ENCODE peak calls at places on chromosomes 1 and 21, in six cellular contexts. B is epithelial cell of esophagus, G is tibial nerve, O is MM.1S, S is fibroblast of lung, Q is neural crest cell. E is an unnamed sample.

GRCh38 chr1:115332813-115333608 is 5.0 kb downstream of the NGF start:
- DNase-seq in S (peak), O (no peak), B (peak), G (peak), Q (no peak), E (peak)

GRCh38 chr1:37456614-37457013 is 17.8 kb upstream of the ZC3H12A start:
- DNase-seq in O (no peak), B (no peak), G (no peak), Q (no peak), S (no peak), E (no peak)

GRCh38 chr21:38784458-38785266 is 21.1 kb upstream of the ETS2 start:
- DNase-seq in G (no peak), S (no peak), Q (no peak), O (no peak), B (peak), E (no peak)

GRCh38 chr1:162859210-162859609 is 1.8 kb downstream of the CCDC190 start:
- DNase-seq in S (no peak), B (no peak), G (no peak), O (peak), Q (no peak), E (no peak)

GRCh38 chr1:46489169-46489637 is 433 bp upstream of the DMBX1 start:
- DNase-seq in B (peak), Q (no peak), O (no peak), S (no peak), G (no peak), E (no peak)

GRCh38 chr1:64687725-64688285 is 57.1 kb upstream of the RAVER2 start:
- DNase-seq in S (peak), Q (no peak), O (no peak), G (peak), B (peak), E (peak)

GRCh38 chr1:189658381-189658780 is 819.3 kb downstream of the BRINP3 start:
- DNase-seq in S (no peak), Q (no peak), G (no peak), B (peak), O (no peak), E (no peak)

GRCh38 chr1:39413902-39414528 is 77.4 kb upstream of the BMP8A start:
- DNase-seq in S (no peak), Q (no peak), B (no peak), G (no peak), O (no peak), E (no peak)

GRCh38 chr1:92960395-92961130 is 699 bp downstream of the DIPK1A start:
- DNase-seq in S (peak), B (peak), O (peak), Q (peak), G (peak), E (peak)

GRCh38 chr1:229844675-229845074 is 218.6 kb downstream of the URB2 start:
- DNase-seq in S (peak), B (peak), G (no peak), Q (no peak), O (no peak), E (peak)

GRCh38 chr1:19208710-19209438 is 1.2 kb downstream of the UBR4 start:
- DNase-seq in Q (no peak), B (peak), S (peak), G (no peak), O (no peak), E (no peak)

GRCh38 chr1:115679141-115679611 is 37.4 kb downstream of the VANGL1 start:
- DNase-seq in S (peak), G (peak), O (no peak), B (peak), Q (no peak), E (peak)

GRCh38 chr1:150995896-150996295 is 10.8 kb downstream of the MINDY1 start:
- DNase-seq in Q (peak), B (peak), S (peak), O (peak), G (peak), E (peak)

GRCh38 chr1:172960454-172961208 is 90.1 kb downstream of the TNFSF18 start:
- DNase-seq in S (peak), G (no peak), O (no peak), B (no peak), Q (no peak), E (no peak)

GRCh38 chr1:167922023-167922422 is 8.1 kb upstream of the ADCY10 start:
- DNase-seq in S (peak), O (peak), G (no peak), Q (no peak), B (peak), E (no peak)

GRCh38 chr1:174039069-174039468 is 16.9 kb upstream of the RC3H1 start:
- DNase-seq in S (peak), O (no peak), Q (no peak), G (no peak), B (no peak), E (no peak)

GRCh38 chr1:43422995-43423671 is 30.6 kb downstream of the HYI start:
- DNase-seq in G (no peak), S (no peak), B (no peak), O (no peak), Q (no peak), E (no peak)

GRCh38 chr1:6423321-6423999 is 1.1 kb upstream of the ESPN start:
- DNase-seq in B (peak), Q (no peak), S (no peak), O (peak), G (no peak), E (no peak)

GRCh38 chr1:150763631-150764223 is 1.9 kb downstream of the CTSS start:
- DNase-seq in Q (no peak), O (no peak), B (no peak), G (no peak), S (no peak), E (no peak)

GRCh38 chr1:172287207-172287606 is 133.3 kb upstream of the C1orf105 start:
- DNase-seq in Q (no peak), S (peak), G (peak), O (no peak), B (peak), E (peak)

GRCh38 chr1:213613549-213613948 is 374.2 kb upstream of the PROX1 start:
- DNase-seq in G (no peak), Q (no peak), B (no peak), S (no peak), O (no peak), E (no peak)

GRCh38 chr1:19006837-19007271 is 50.4 kb upstream of the IFFO2 start:
- DNase-seq in O (no peak), B (no peak), Q (no peak), G (no peak), S (peak), E (no peak)

GRCh38 chr1:64651841-64652240 is 93.0 kb upstream of the RAVER2 start:
- DNase-seq in G (no peak), B (no peak), O (no peak), Q (no peak), S (no peak), E (no peak)

GRCh38 chr1:5768014-5768413 is 224.2 kb downstream of the NPHP4 start:
- DNase-seq in B (no peak), O (no peak), Q (no peak), S (no peak), G (no peak), E (no peak)

GRCh38 chr1:183956559-183957188 is 80.9 kb downstream of the COLGALT2 start:
- DNase-seq in G (peak), O (peak), B (peak), Q (no peak), S (peak), E (no peak)

GRCh38 chr1:23478896-23479790 is 4.8 kb downstream of the ASAP3 start:
- DNase-seq in O (no peak), S (peak), Q (no peak), B (no peak), G (peak), E (peak)

GRCh38 chr21:34707876-34708325 is 39.1 kb downstream of the CLIC6 start:
- DNase-seq in G (no peak), Q (no peak), O (peak), S (no peak), B (no peak), E (no peak)

GRCh38 chr21:40714516-40714915 is 132.4 kb downstream of the DSCAM start:
- DNase-seq in G (no peak), Q (no peak), O (no peak), S (no peak), B (peak), E (no peak)

GRCh38 chr1:77783141-77783540 is 3.7 kb downstream of the MIGA1 start:
- DNase-seq in O (no peak), S (no peak), Q (no peak), G (no peak), B (peak), E (no peak)

GRCh38 chr1:77776007-77776725 is 3.3 kb upstream of the MIGA1 start:
- DNase-seq in S (no peak), Q (no peak), B (no peak), G (no peak), O (no peak), E (no peak)

GRCh38 chr1:77781683-77782082 is 2.2 kb downstream of the MIGA1 start:
- DNase-seq in Q (no peak), O (no peak), B (no peak), S (no peak), G (no peak), E (no peak)

GRCh38 chr1:77779529-77780281 is at the start of gene MIGA1:
- DNase-seq in O (peak), B (peak), Q (peak), G (peak), S (peak), E (peak)
- TF ChIP-seq CTCF in O (no peak), B (no peak), Q (no peak), G (no peak), S (no peak), E (no peak)

GRCh38 chr1:34547043-34547674 is 207.7 kb upstream of the GJB5 start:
- DNase-seq in S (no peak), O (no peak), B (peak), G (no peak), Q (peak), E (no peak)
- TF ChIP-seq CTCF in S (no peak), O (peak), B (peak), G (no peak), Q (peak), E (no peak)

DNA sequence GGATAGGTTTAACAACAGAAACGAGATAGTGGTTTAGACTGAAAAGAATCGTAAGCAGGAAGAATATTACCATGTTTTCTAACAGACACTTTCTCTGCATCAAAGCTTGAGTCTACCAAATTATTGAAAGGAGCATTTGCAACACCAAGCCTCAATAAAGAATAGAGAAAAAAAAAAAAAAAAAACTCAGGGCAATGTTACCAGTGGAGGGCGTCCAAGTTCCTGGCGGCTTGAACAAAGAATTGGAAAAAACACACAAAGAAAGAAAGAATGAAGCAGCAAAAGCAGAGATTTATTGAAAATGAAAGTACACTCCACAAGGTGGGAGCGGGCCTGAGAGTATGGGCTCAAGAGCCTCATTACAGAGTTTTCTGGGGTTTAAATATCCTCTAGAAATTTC is 686.5 kb upstream of the ADGRL2 start:
- DNase-seq in Q (no peak), G (no peak), S (no peak), O (no peak), B (no peak), E (no peak)
- TF ChIP-seq CTCF in Q (no peak), G (no peak), S (no peak), O (peak), B (no peak), E (no peak)

GRCh38 chr1:195345149-195345548 is 1263.1 kb downstream of the KCNT2 start:
- DNase-seq in O (no peak), B (peak), Q (peak), G (no peak), S (no peak), E (peak)
- TF ChIP-seq CTCF in O (no peak), B (peak), Q (peak), G (no peak), S (no peak), E (no peak)

DNA sequence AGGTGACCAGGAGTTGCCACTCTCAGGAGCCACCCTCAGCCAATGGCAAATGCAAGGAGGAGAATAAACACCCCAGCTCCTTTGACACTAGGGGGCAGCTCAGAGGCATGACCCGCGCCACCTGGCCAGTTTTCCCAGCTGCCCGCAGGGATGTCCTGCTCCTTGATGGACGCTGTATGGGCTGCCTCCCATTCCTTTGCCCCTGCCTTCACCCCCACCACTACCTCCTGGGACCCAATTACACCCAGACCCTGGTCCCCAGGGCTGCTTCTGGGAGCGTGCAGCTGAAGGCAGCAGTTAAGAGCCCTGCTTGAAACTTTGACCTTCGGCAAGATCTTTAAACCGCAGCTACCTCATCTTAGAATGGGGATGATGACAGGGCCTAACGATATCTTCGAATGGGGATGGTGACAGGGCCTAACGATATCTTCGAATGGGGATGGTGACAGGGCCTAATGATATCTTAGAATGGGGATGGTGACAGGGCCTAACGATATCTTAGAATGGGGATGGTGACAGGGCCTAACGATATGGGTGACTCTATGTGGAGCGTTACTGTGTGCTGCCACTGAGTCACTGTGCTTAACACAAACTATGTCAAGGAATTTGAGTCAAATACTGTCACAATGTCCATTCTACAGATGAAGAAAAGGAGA is 163.0 kb upstream of the KAZN start:
- DNase-seq in S (no peak), G (no peak), B (no peak), O (no peak), Q (no peak), E (no peak)
- TF ChIP-seq CTCF in S (no peak), G (no peak), B (no peak), O (no peak), Q (peak), E (no peak)

DNA sequence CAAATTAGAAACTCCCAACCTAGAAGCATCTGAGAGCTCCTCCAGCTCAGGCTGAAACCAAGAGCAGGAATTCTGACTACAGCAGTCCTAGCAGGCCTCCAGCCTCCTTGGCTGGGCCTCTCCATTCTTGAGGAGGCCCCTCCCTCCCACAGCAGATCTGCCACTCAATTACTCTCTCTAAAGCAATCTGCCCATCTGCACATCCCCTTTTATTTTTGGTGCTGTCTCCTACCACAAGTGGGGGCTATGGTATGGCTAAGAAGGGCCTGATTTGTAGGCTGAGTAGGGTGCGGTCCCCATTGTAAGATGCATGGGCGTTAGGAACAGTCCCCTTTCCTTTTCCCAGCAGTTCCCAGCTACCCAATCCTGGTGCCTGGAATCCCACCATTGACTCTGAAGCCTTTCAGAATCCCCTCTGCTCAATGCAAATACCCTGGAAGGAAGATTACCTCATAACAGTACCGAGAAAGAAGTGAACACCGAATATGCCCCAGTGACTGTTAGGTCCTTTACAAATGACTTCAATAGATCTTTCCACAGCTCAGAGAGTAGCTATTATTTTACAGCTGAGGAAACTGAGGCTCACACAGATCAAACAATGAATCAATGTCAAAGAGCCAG is 11.6 kb upstream of the TTC39A start:
- DNase-seq in B (no peak), Q (no peak), G (no peak), S (no peak), O (no peak), E (no peak)
- TF ChIP-seq CTCF in B (no peak), Q (no peak), G (no peak), S (no peak), O (no peak), E (no peak)

GRCh38 chr1:57124768-57125446 is 159.1 kb upstream of the C8B start:
- DNase-seq in S (no peak), O (no peak), B (peak), G (no peak), Q (no peak), E (no peak)
- TF ChIP-seq CTCF in S (no peak), O (no peak), B (peak), G (no peak), Q (peak), E (peak)

GRCh38 chr1:15427280-15427666 is 11.0 kb upstream of the CTRC start:
- DNase-seq in O (no peak), Q (no peak), G (no peak), S (no peak), B (no peak), E (peak)
- TF ChIP-seq CTCF in O (no peak), Q (no peak), G (no peak), S (no peak), B (no peak), E (no peak)

DNA sequence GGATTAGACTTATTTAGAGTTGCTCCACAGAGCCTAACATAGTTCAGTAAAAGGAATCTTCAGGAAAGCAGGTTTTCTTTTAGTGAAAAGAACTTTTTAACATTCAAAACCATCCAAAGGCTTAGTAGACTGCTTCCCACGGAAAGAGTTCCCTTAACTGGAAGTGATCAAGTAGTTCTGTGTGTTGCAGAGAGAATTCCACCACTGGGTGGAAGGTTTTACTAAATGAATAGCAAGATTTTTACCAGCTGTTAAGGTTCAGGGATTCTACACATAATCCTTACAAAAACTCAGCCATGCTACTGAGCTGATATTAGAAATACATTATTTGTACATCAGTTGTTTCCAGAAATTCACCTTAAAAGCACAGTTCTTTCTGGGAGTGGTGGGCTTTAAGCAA is 119.7 kb downstream of the GDAP2 start:
- DNase-seq in G (no peak), O (no peak), Q (no peak), S (peak), B (no peak), E (no peak)
- TF ChIP-seq CTCF in G (no peak), O (no peak), Q (no peak), S (no peak), B (no peak), E (no peak)

E was measured in psoas muscle.